ENCODE peak calls at places on chromosomes 5 and 9, in seven cellular contexts. D, A, K, E, W, O and M are unnamed samples.

GRCh38 chr5:13480834-13481233 is 463.7 kb downstream of the DNAH5 start:
- DNase-seq in D (no peak), A (no peak), K (no peak), E (no peak), W (no peak), O (no peak), M (no peak)

GRCh38 chr5:124404796-124405195 is 341.6 kb downstream of the ZNF608 start:
- DNase-seq in D (no peak), A (no peak), K (no peak), E (no peak), W (no peak), O (no peak), M (no peak)

GRCh38 chr9:88930716-88931115 is 60.6 kb upstream of the S1PR3 start:
- DNase-seq in D (no peak), A (no peak), K (no peak), E (no peak), W (no peak), O (no peak), M (no peak)

GRCh38 chr5:75412111-75412990 is 75.3 kb downstream of the HMGCR start:
- DNase-seq in D (no peak), A (no peak), K (no peak), E (no peak), W (no peak), O (no peak), M (no peak)

GRCh38 chr9:137107982-137108381 is 6.6 kb downstream of the DPP7 start:
- DNase-seq in D (no peak), A (no peak), K (no peak), E (no peak), W (no peak), O (peak), M (no peak)

GRCh38 chr5:10645671-10646070 is 81.8 kb downstream of the ANKRD33B start:
- DNase-seq in D (no peak), A (no peak), K (no peak), E (no peak), W (no peak), O (no peak), M (no peak)

GRCh38 chr9:133306242-133307194 is 29.5 kb downstream of the SURF6 start:
- DNase-seq in D (no peak), A (no peak), K (no peak), E (no peak), W (no peak), O (no peak), M (no peak)

GRCh38 chr5:107806271-107806670 is 135.5 kb upstream of the EFNA5 start:
- DNase-seq in D (no peak), A (no peak), K (no peak), E (no peak), W (no peak), O (no peak), M (peak)

GRCh38 chr5:33311893-33312292 is 128.9 kb upstream of the TARS1 start:
- DNase-seq in D (no peak), A (peak), K (no peak), E (no peak), W (no peak), O (no peak), M (no peak)

GRCh38 chr5:171092194-171092593 is 216.9 kb upstream of the TLX3 start:
- DNase-seq in D (no peak), A (peak), K (no peak), E (no peak), W (no peak), O (no peak), M (no peak)

GRCh38 chr9:123718188-123718587 is 211.7 kb downstream of the DENND1A start:
- DNase-seq in D (no peak), A (peak), K (no peak), E (no peak), W (no peak), O (no peak), M (no peak)

GRCh38 chr5:180860273-180860886 is 696 bp downstream of the ZFP62 start:
- DNase-seq in D (peak), A (peak), K (peak), E (peak), W (peak), O (peak), M (peak)

GRCh38 chr9:76926324-76926731 is 20.4 kb upstream of the PRUNE2 start:
- DNase-seq in D (no peak), A (peak), K (no peak), E (no peak), W (no peak), O (no peak), M (no peak)

GRCh38 chr5:159864885-159865622 is 51.2 kb upstream of the ADRA1B start:
- DNase-seq in D (no peak), A (peak), K (peak), E (no peak), W (no peak), O (peak), M (no peak)

GRCh38 chr9:131762356-131762932 is 22.6 kb upstream of the RAPGEF1 start:
- DNase-seq in D (peak), A (no peak), K (peak), E (peak), W (peak), O (peak), M (peak)

GRCh38 chr9:3971391-3972082 is 328.3 kb downstream of the GLIS3 start:
- DNase-seq in D (no peak), A (no peak), K (no peak), E (no peak), W (no peak), O (no peak), M (no peak)

GRCh38 chr5:89595065-89595464 is 712.1 kb upstream of the MEF2C start:
- DNase-seq in D (no peak), A (peak), K (no peak), E (no peak), W (no peak), O (no peak), M (no peak)

GRCh38 chr9:94212091-94212490 is 47.0 kb upstream of the ZNF169 start:
- DNase-seq in D (no peak), A (no peak), K (no peak), E (no peak), W (no peak), O (no peak), M (no peak)

GRCh38 chr5:138724470-138725146 is 28.6 kb upstream of the CTNNA1 start:
- DNase-seq in D (no peak), A (peak), K (no peak), E (peak), W (peak), O (no peak), M (no peak)

GRCh38 chr9:78519786-78520185 is 222.9 kb downstream of the PSAT1 start:
- DNase-seq in D (no peak), A (no peak), K (no peak), E (no peak), W (no peak), O (no peak), M (no peak)

GRCh38 chr9:129012343-129012742 is 15.8 kb downstream of the SH3GLB2 start:
- DNase-seq in D (no peak), A (no peak), K (peak), E (no peak), W (no peak), O (no peak), M (no peak)

GRCh38 chr5:160199410-160199911 is 29.8 kb upstream of the FABP6 start:
- DNase-seq in D (peak), A (no peak), K (peak), E (peak), W (peak), O (peak), M (peak)

GRCh38 chr5:142095035-142095434 is 13.5 kb upstream of the NDFIP1 start:
- DNase-seq in D (no peak), A (no peak), K (no peak), E (no peak), W (no peak), O (no peak), M (no peak)

GRCh38 chr9:20692554-20692953 is 8.5 kb downstream of the FOCAD start:
- DNase-seq in D (no peak), A (no peak), K (no peak), E (no peak), W (no peak), O (no peak), M (no peak)

GRCh38 chr5:10354048-10354872 is 765 bp downstream of the MARCHF6 start:
- DNase-seq in D (peak), A (no peak), K (peak), E (peak), W (no peak), O (peak), M (no peak)